ENCODE peak calls at places on chromosomes 4 and X, in four cellular contexts. G, B, U and K are unnamed samples.

GRCh38 chr4:151689211-151689991 is 71.4 kb downstream of the GATB start:
- DNase-seq in G (no peak), B (no peak), U (no peak), K (no peak)

GRCh38 chr4:7649741-7650531 is 215.2 kb upstream of the PSAPL1 start:
- DNase-seq in G (peak; percentile 23), B (no peak), U (peak; percentile 9), K (no peak)

GRCh38 chr4:36003051-36003450 is 241.3 kb downstream of the ARAP2 start:
- DNase-seq in G (no peak), B (no peak), U (no peak), K (no peak)

GRCh38 chr4:168304744-168305459 is 13.7 kb downstream of the DDX60 start:
- DNase-seq in G (no peak), B (no peak), U (no peak), K (no peak)

GRCh38 chr4:538542-539142 is 37.5 kb downstream of the TMEM271 start:
- DNase-seq in G (no peak), B (no peak), U (no peak), K (no peak)

GRCh38 chr4:8229341-8229975 is 30.4 kb downstream of the SH3TC1 start:
- DNase-seq in G (no peak), B (no peak), U (no peak), K (no peak)

GRCh38 chrX:125289920-125290319 is 29.8 kb upstream of the TEX13C start:
- DNase-seq in G (no peak), B (no peak), U (no peak), K (no peak)

GRCh38 chrX:71118032-71118984 is at the start of gene MED12:
- DNase-seq in G (peak; percentile 86), B (peak; percentile 47), U (peak; percentile 52), K (no peak)

GRCh38 chr4:8860096-8860891 is 11.3 kb downstream of the HMX1 start:
- DNase-seq in G (no peak), B (no peak), U (no peak), K (no peak)

GRCh38 chr4:159308571-159309340 is 205.9 kb downstream of the RAPGEF2 start:
- DNase-seq in G (no peak), B (no peak), U (no peak), K (no peak)

GRCh38 chrX:12978205-12979010 is 3.5 kb downstream of the TMSB4X start:
- DNase-seq in G (peak; percentile 76), B (no peak), U (no peak), K (no peak)

GRCh38 chrX:22589845-22590244 is 317.1 kb downstream of the CBLL2 start:
- DNase-seq in G (no peak), B (no peak), U (no peak), K (no peak)

GRCh38 chr4:158810487-158811215 is 41.8 kb downstream of the FNIP2 start:
- DNase-seq in G (no peak), B (no peak), U (no peak), K (no peak)

GRCh38 chrX:48617542-48618340 is 20.4 kb downstream of the WDR13 start:
- DNase-seq in G (peak; percentile 76), B (no peak), U (no peak), K (no peak)

GRCh38 chr4:99471349-99471748 is 36.2 kb upstream of the ADH7 start:
- DNase-seq in G (no peak), B (no peak), U (no peak), K (no peak)

GRCh38 chrX:142686653-142687283 is 339.0 kb upstream of the SPANXN4 start:
- DNase-seq in G (no peak), B (no peak), U (no peak), K (no peak)

GRCh38 chrX:153969125-153969903 is 2.3 kb downstream of the HCFC1 start:
- DNase-seq in G (no peak), B (no peak), U (no peak), K (no peak)

GRCh38 chrX:38275615-38276014 is 51.7 kb downstream of the RPGR start:
- DNase-seq in G (no peak), B (peak; percentile 51), U (peak; percentile 13), K (no peak)

GRCh38 chr4:175947117-175947722 is 118.4 kb upstream of the WDR17 start:
- DNase-seq in G (peak; percentile 13), B (peak; percentile 6), U (no peak), K (no peak)

GRCh38 chrX:40266490-40267333 is 169.0 kb upstream of the BCOR start:
- DNase-seq in G (peak; percentile 77), B (peak; percentile 23), U (no peak), K (peak; percentile 72)

GRCh38 chrX:13652256-13653021 is 502 bp upstream of the TCEANC start:
- DNase-seq in G (peak; percentile 62), B (no peak), U (no peak), K (no peak)

GRCh38 chrX:105945266-105945665 is 93.3 kb downstream of the SERPINA7 start:
- DNase-seq in G (no peak), B (no peak), U (no peak), K (no peak)

GRCh38 chrX:31098081-31098480 is 26.2 kb upstream of the FTHL17 start:
- DNase-seq in G (no peak), B (no peak), U (no peak), K (no peak)

GRCh38 chr4:42732776-42733175 is 75.9 kb upstream of the ATP8A1 start:
- DNase-seq in G (no peak), B (no peak), U (peak; percentile 7), K (no peak)

GRCh38 chrX:100980608-100981497 is 11.3 kb downstream of the ARL13A start:
- DNase-seq in G (peak; percentile 6), B (peak; percentile 39), U (no peak), K (no peak)

GRCh38 chrX:131861088-131861787 is 161.9 kb upstream of the STK26 start:
- DNase-seq in G (no peak), B (no peak), U (no peak), K (no peak)

GRCh38 chrX:25433307-25433706 is 417.5 kb upstream of the ARX start:
- DNase-seq in G (no peak), B (no peak), U (no peak), K (no peak)

GRCh38 chr4:73868206-73869129 is 725 bp upstream of the CXCL1 start:
- DNase-seq in G (peak; percentile 39), B (no peak), U (no peak), K (no peak)

GRCh38 chr4:74665346-74665745 is 129.0 kb downstream of the BTC start:
- DNase-seq in G (no peak), B (no peak), U (no peak), K (no peak)

GRCh38 chrX:57929373-57929772 is 19.1 kb upstream of the ZXDA start:
- DNase-seq in G (peak; percentile 11), B (peak; percentile 2), U (no peak), K (no peak)

GRCh38 chrX:131783555-131784338 is 239.4 kb upstream of the STK26 start:
- DNase-seq in G (no peak), B (no peak), U (peak; percentile 90), K (no peak)

GRCh38 chrX:104392350-104392749 is 137.6 kb upstream of the ESX1 start:
- DNase-seq in G (no peak), B (no peak), U (no peak), K (no peak)

GRCh38 chrX:94178145-94178790 is 504.3 kb downstream of the FAM133A start:
- DNase-seq in G (no peak), B (no peak), U (no peak), K (no peak)

GRCh38 chrX:112774142-112774541 is 66.5 kb downstream of the AMOT start:
- DNase-seq in G (no peak), B (no peak), U (no peak), K (no peak)

GRCh38 chr4:23889814-23890269 is at the start of gene PPARGC1A:
- DNase-seq in G (no peak), B (peak; percentile 80), U (no peak), K (no peak)

GRCh38 chr4:126038492-126039236 is 723.9 kb downstream of the FAT4 start:
- DNase-seq in G (no peak), B (no peak), U (no peak), K (no peak)

GRCh38 chr4:156771171-156771837 is 200.3 kb downstream of the PDGFC start:
- DNase-seq in G (no peak), B (peak; percentile 36), U (no peak), K (no peak)

GRCh38 chr4:5825642-5826041 is 67.2 kb downstream of the CRMP1 start:
- DNase-seq in G (no peak), B (no peak), U (no peak), K (no peak)

GRCh38 chr4:5823542-5824211 is 69.2 kb downstream of the CRMP1 start:
- DNase-seq in G (no peak), B (no peak), U (no peak), K (no peak)

GRCh38 chr4:5824227-5824626 is 68.7 kb downstream of the CRMP1 start:
- DNase-seq in G (no peak), B (no peak), U (no peak), K (no peak)

GRCh38 chr4:5826437-5827107 is 66.3 kb downstream of the CRMP1 start:
- DNase-seq in G (no peak), B (no peak), U (no peak), K (no peak)

GRCh38 chr4:5824635-5825034 is 68.3 kb downstream of the CRMP1 start:
- DNase-seq in G (peak; percentile 49), B (peak; percentile 18), U (no peak), K (no peak)
- TF ChIP-seq HDAC2 in G (no peak), B (no peak), U (no peak), K (no peak)

DNA sequence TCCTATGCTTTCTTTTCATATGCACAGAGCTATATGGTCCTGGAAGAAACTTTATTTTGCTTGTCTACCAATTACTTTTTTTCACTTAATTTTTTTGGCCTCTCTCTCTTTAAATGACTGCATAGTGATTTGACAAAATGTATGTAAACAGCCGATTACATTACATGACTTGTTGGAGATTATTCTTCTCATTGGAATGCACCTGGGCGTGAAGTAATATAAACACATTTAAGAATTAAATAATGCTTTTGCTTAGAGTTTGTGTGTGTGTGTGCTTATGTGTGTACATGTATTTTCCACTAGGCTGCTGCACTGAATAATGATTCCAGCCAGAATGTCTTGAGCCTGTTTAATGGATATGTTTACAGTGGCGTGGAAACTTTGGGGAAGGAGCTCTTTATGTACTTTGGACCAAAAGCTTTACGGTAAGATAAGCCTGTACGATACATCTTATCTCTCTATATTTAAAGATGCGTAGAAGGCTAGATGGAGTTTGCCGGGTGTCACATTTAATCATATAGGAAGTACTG is 12.5 kb downstream of the NEIL3 start:
- DNase-seq in G (no peak), B (no peak), U (no peak), K (no peak)
- TF ChIP-seq TAF1 in G (no peak), B (no peak), U (no peak), K (no peak)

GRCh38 chr4:140943486-140943885 is 187.3 kb upstream of the TBC1D9 start:
- DNase-seq in G (no peak), B (no peak), U (no peak), K (no peak)
- TF ChIP-seq HDAC2 in G (no peak), B (no peak), U (no peak), K (no peak)

DNA sequence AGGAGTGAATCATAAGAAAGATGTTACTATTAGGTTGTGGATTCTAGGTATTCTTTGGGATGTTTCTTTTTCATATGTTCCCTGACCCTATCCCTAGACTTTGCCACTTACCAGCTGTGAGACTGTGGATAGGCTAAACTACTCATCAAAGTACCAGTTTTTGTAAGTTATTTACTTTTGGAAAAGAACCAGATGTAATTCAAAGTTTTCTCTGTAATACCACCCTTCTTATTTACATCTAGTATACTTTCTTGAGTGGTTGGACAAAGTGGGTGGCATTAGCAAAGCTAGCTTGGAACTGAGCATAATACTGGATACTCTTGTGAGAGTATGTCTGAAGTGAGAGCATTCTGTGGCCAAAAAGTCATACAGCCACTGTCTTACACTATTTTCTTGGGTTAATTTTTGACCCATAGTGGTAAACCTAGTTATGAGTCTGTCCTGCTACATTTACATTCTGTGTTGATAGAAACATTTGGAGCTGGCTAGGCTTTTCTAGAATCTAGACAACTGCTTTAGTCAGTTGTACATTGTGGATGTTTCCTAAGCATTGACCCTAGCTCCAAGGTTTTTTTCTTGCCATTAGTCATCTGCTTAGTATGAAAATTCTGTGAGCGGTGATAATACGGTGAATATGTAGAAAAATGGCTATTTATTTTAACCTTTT is 41.7 kb downstream of the KDM6A start:
- DNase-seq in G (no peak), B (no peak), U (no peak), K (no peak)
- TF ChIP-seq TAF1 in G (no peak), B (no peak), U (no peak), K (no peak)